ENCODE peak calls at places on chromosomes 7 and 10, in four cellular contexts. Z is NCI-H2171 treated with DMSO at 0.1 percent for 48 hours, M is T-helper 2 cell, D is RCC 7860. X is an unnamed sample.

GRCh38 chr7:71598553-71598952 is 466.6 kb downstream of the GALNT17 start:
- DNase-seq in D (no peak), Z (no peak), M (no peak), X (no peak)

GRCh38 chr10:84262190-84262956 is 17.5 kb downstream of the RGR start:
- DNase-seq in D (no peak), M (no peak), Z (no peak), X (peak; percentile 72)

GRCh38 chr10:71880425-71881306 is 29.6 kb upstream of the PSAP start:
- DNase-seq in Z (peak; percentile 52), M (no peak), D (no peak), X (peak; percentile 57)

GRCh38 chr7:41156268-41156667 is 546.6 kb downstream of the INHBA start:
- DNase-seq in Z (no peak), M (no peak), D (peak; percentile 48), X (no peak)

GRCh38 chr10:68871731-68872342 is 29.3 kb upstream of the DDX50 start:
- DNase-seq in D (peak; percentile 56), Z (peak; percentile 95), M (no peak), X (no peak)

GRCh38 chr10:90462761-90463160 is 395.1 kb downstream of the HTR7 start:
- DNase-seq in M (no peak), D (no peak), Z (no peak), X (no peak)

GRCh38 chr7:132024290-132024689 is 467.9 kb upstream of the PODXL start:
- DNase-seq in Z (no peak), D (no peak), M (no peak), X (no peak)

GRCh38 chr10:70578371-70578947 is 24.1 kb downstream of the PRF1 start:
- DNase-seq in M (no peak), D (peak; percentile 88), Z (no peak), X (no peak)

GRCh38 chr10:35268791-35269257 is 67.5 kb upstream of the CCNY start:
- DNase-seq in M (no peak), D (peak; percentile 39), Z (no peak), X (no peak)

GRCh38 chr7:103564416-103564815 is 118.4 kb upstream of the SLC26A5 start:
- DNase-seq in M (no peak), Z (no peak), D (no peak), X (no peak)

GRCh38 chr7:46554688-46555422 is 633.8 kb upstream of the IGFBP3 start:
- DNase-seq in M (no peak), D (peak; percentile 74), Z (no peak), X (no peak)

GRCh38 chr7:157560258-157560654 is 223.5 kb downstream of the DNAJB6 start:
- DNase-seq in Z (no peak), M (no peak), D (no peak), X (no peak)

GRCh38 chr10:103197177-103197576 is 4.1 kb upstream of the NT5C2 start:
- DNase-seq in Z (no peak), D (peak; percentile 77), M (no peak), X (peak; percentile 62)

GRCh38 chr10:112365014-112365432 is 8.9 kb upstream of the ACSL5 start:
- DNase-seq in M (no peak), D (no peak), Z (no peak), X (no peak)

GRCh38 chr7:157807510-157807909 is 470.7 kb downstream of the DNAJB6 start:
- DNase-seq in Z (no peak), M (no peak), D (no peak), X (no peak)

GRCh38 chr7:121385800-121386179 is 10.3 kb downstream of the FAM3C start:
- DNase-seq in M (no peak), Z (peak; percentile 50), D (no peak), X (no peak)

GRCh38 chr7:131111-132094 is 61.0 kb upstream of the FAM20C start:
- DNase-seq in Z (no peak), M (no peak), D (no peak), X (peak; percentile 85)

GRCh38 chr7:136687693-136688322 is 180.6 kb upstream of the CHRM2 start:
- DNase-seq in Z (peak; percentile 11), D (peak; percentile 29), M (no peak), X (no peak)

GRCh38 chr7:34165927-34166550 is 260.7 kb downstream of the BMPER start:
- DNase-seq in D (peak; percentile 47), M (no peak), Z (peak; percentile 14), X (no peak)